ENCODE peak calls at places on chromosome 2, in six cellular contexts. I, K, M, B, S and E are unnamed samples.

GRCh38 chr2:105271393-105272045 is 30.0 kb downstream of the GPR45 start:
- DNase-seq in K (no peak), S (no peak), M (no peak), B (no peak), I (no peak), E (no peak)

GRCh38 chr2:12321017-12321641 is 395.6 kb upstream of the TRIB2 start:
- DNase-seq in I (peak), M (no peak), K (no peak), B (no peak), S (peak), E (no peak)

GRCh38 chr2:235333076-235333475 is 160.8 kb upstream of the AGAP1 start:
- DNase-seq in M (peak), S (no peak), B (no peak), I (no peak), K (no peak), E (no peak)

GRCh38 chr2:219178377-219179175 is 501 bp downstream of the RETREG2 start:
- DNase-seq in S (no peak), I (peak), M (peak), B (peak), K (no peak), E (no peak)

GRCh38 chr2:190407662-190408537 is at the start of gene MFSD6:
- DNase-seq in K (peak), I (no peak), S (no peak), B (peak), M (no peak), E (peak)

GRCh38 chr2:105932582-105932981 is 187.9 kb downstream of the NCK2 start:
- DNase-seq in K (no peak), S (no peak), M (no peak), B (no peak), I (no peak), E (no peak)

GRCh38 chr2:133712369-133712768 is 144.1 kb upstream of the NCKAP5 start:
- DNase-seq in M (no peak), B (no peak), S (no peak), I (no peak), K (no peak), E (no peak)

GRCh38 chr2:23533014-23533730 is 148.2 kb downstream of the KLHL29 start:
- DNase-seq in I (no peak), S (no peak), B (no peak), M (no peak), K (no peak), E (no peak)

GRCh38 chr2:46337208-46337994 is 40.2 kb downstream of the EPAS1 start:
- DNase-seq in K (no peak), S (no peak), M (no peak), I (no peak), B (no peak), E (no peak)

GRCh38 chr2:84940836-84941412 is 30.0 kb upstream of the KCMF1 start:
- DNase-seq in I (no peak), B (no peak), K (no peak), M (no peak), S (no peak), E (no peak)

GRCh38 chr2:109208071-109208950 is 79.3 kb downstream of the SH3RF3 start:
- DNase-seq in S (no peak), K (no peak), B (no peak), I (no peak), M (no peak), E (no peak)

GRCh38 chr2:69237070-69237670 is 149.9 kb downstream of the GFPT1 start:
- DNase-seq in M (no peak), K (no peak), S (no peak), I (no peak), B (no peak), E (no peak)

GRCh38 chr2:158732573-158733429 is 62.3 kb upstream of the DAPL1 start:
- DNase-seq in B (no peak), S (no peak), I (peak), M (no peak), K (no peak), E (no peak)

GRCh38 chr2:108423502-108424251 is 25.3 kb upstream of the GCC2 start:
- DNase-seq in K (no peak), B (no peak), M (no peak), S (no peak), I (no peak), E (no peak)

GRCh38 chr2:223692227-223692947 is 90.2 kb upstream of the SCG2 start:
- DNase-seq in S (no peak), M (no peak), B (no peak), K (peak), I (peak), E (no peak)

GRCh38 chr2:88006912-88007439 is 9.4 kb downstream of the RNU2-63P start:
- DNase-seq in I (no peak), K (no peak), M (no peak), S (no peak), B (no peak), E (no peak)

GRCh38 chr2:74037379-74037860 is 52.7 kb downstream of the TET3 start:
- DNase-seq in B (no peak), S (no peak), I (no peak), K (no peak), M (no peak), E (peak)

GRCh38 chr2:152347076-152347475 is 12.1 kb downstream of the FMNL2 start:
- DNase-seq in S (no peak), M (no peak), I (peak), K (no peak), B (no peak), E (no peak)